ENCODE peak calls at places on chromosome 3, in six cellular contexts. H, B, S, F, J and K are unnamed samples.

GRCh38 chr3:59566481-59566975 is 516.7 kb upstream of the CFAP20DC start:
- DNase-seq in H (no peak), B (no peak), S (no peak), F (no peak), J (no peak), K (no peak)

GRCh38 chr3:38005076-38006020 is 14.8 kb downstream of the VILL start:
- DNase-seq in H (no peak), B (no peak), S (no peak), F (peak), J (no peak), K (no peak)

GRCh38 chr3:131699001-131699400 is 196.2 kb upstream of the MRPL3 start:
- DNase-seq in H (no peak), B (no peak), S (no peak), F (no peak), J (peak), K (no peak)

GRCh38 chr3:104298662-104299061 is 1068.0 kb upstream of the ALCAM start:
- DNase-seq in H (no peak), B (no peak), S (no peak), F (no peak), J (no peak), K (no peak)

GRCh38 chr3:7518471-7518870 is 657.6 kb downstream of the GRM7 start:
- DNase-seq in H (no peak), B (no peak), S (no peak), F (no peak), J (no peak), K (no peak)

GRCh38 chr3:170802164-170803151 is 67.5 kb downstream of the RPL22L1 start:
- DNase-seq in H (no peak), B (no peak), S (no peak), F (no peak), J (no peak), K (no peak)

GRCh38 chr3:38669668-38670067 is 20.2 kb upstream of the SCN5A start:
- DNase-seq in H (no peak), B (no peak), S (no peak), F (no peak), J (no peak), K (no peak)

GRCh38 chr3:36197176-36197575 is 183.1 kb upstream of the STAC start:
- DNase-seq in H (no peak), B (no peak), S (no peak), F (no peak), J (no peak), K (no peak)

GRCh38 chr3:129312671-129313414 is 34.2 kb downstream of the HMCES start:
- DNase-seq in H (no peak), B (no peak), S (no peak), F (no peak), J (peak), K (no peak)

GRCh38 chr3:26422415-26422814 is 200.2 kb upstream of the LRRC3B start:
- DNase-seq in H (no peak), B (no peak), S (no peak), F (no peak), J (no peak), K (no peak)

GRCh38 chr3:138062626-138063025 is 52.7 kb downstream of the CLDN18 start:
- DNase-seq in H (no peak), B (no peak), S (no peak), F (no peak), J (no peak), K (no peak)

GRCh38 chr3:50044976-50045375 is 43.7 kb upstream of the RBM5 start:
- DNase-seq in H (no peak), B (no peak), S (no peak), F (no peak), J (no peak), K (no peak)

GRCh38 chr3:12447075-12447474 is 37.2 kb upstream of the TSEN2 start:
- DNase-seq in H (no peak), B (no peak), S (no peak), F (no peak), J (no peak), K (no peak)

GRCh38 chr3:76873509-76874242 is 166.2 kb upstream of the ROBO2 start:
- DNase-seq in H (no peak), B (no peak), S (no peak), F (no peak), J (no peak), K (no peak)

GRCh38 chr3:33645060-33645841 is 72.8 kb downstream of the CLASP2 start:
- DNase-seq in H (no peak), B (no peak), S (peak), F (no peak), J (peak), K (peak)

GRCh38 chr3:131743126-131743525 is 240.4 kb upstream of the MRPL3 start:
- DNase-seq in H (no peak), B (no peak), S (no peak), F (no peak), J (no peak), K (no peak)

GRCh38 chr3:2354702-2355101 is 256.0 kb downstream of the CNTN4 start:
- DNase-seq in H (no peak), B (no peak), S (no peak), F (no peak), J (peak), K (no peak)

GRCh38 chr3:25454411-25454927 is 26.4 kb downstream of the RARB start:
- DNase-seq in H (no peak), B (no peak), S (no peak), F (no peak), J (peak), K (no peak)